ENCODE peak calls at places on chromosomes 3 and 15, in four cellular contexts. S, E, L and O are unnamed samples.

GRCh38 chr3:121958801-121959200 is 63.2 kb downstream of the ILDR1 start:
- DNase-seq in S (no peak), E (no peak), L (no peak), O (no peak)

GRCh38 chr3:100103558-100104441 is 10.5 kb downstream of the FILIP1L start:
- DNase-seq in L (no peak), E (no peak), S (peak; percentile 94), O (no peak)

GRCh38 chr3:157134620-157135191 is 25.2 kb downstream of the CCNL1 start:
- DNase-seq in S (no peak), L (no peak), E (no peak), O (no peak)

GRCh38 chr15:33699691-33700447 is 268.4 kb upstream of the CHRM5 start:
- DNase-seq in E (no peak), L (no peak), S (peak; percentile 4), O (no peak)

GRCh38 chr3:38730281-38730680 is 80.8 kb upstream of the SCN5A start:
- DNase-seq in S (peak; percentile 65), E (no peak), L (no peak), O (no peak)

GRCh38 chr3:18351069-18351628 is 74.0 kb downstream of the SATB1 start:
- DNase-seq in L (no peak), E (no peak), S (no peak), O (no peak)

GRCh38 chr15:72116680-72117447 is 1.1 kb downstream of the MYO9A start:
- DNase-seq in E (peak; percentile 12), L (peak; percentile 34), S (peak; percentile 46), O (no peak)

GRCh38 chr3:138062626-138063025 is 52.7 kb downstream of the CLDN18 start:
- DNase-seq in S (peak; percentile 85), E (no peak), L (no peak), O (no peak)

GRCh38 chr3:183226333-183226732 is 26.7 kb upstream of the B3GNT5 start:
- DNase-seq in S (no peak), L (no peak), E (no peak), O (no peak)

GRCh38 chr15:72599855-72600464 is 54.5 kb upstream of the GOLGA6B start:
- DNase-seq in S (peak; percentile 66), E (peak; percentile 28), L (no peak), O (peak; percentile 8)

GRCh38 chr3:138082085-138082991 is 33.1 kb downstream of the DZIP1L start:
- DNase-seq in S (peak; percentile 90), L (no peak), E (peak; percentile 50), O (no peak)

GRCh38 chr3:12471228-12471627 is 13.1 kb upstream of the TSEN2 start:
- DNase-seq in S (no peak), L (no peak), E (no peak), O (no peak)

GRCh38 chr3:105700575-105700974 is 168.2 kb downstream of the CBLB start:
- DNase-seq in S (no peak), L (no peak), E (no peak), O (no peak)

GRCh38 chr3:46553154-46553553 is 12.9 kb downstream of the LRRC2 start:
- DNase-seq in S (no peak), L (no peak), E (no peak), O (no peak)

GRCh38 chr3:192011137-192011536 is 550.2 kb downstream of the PYDC2 start:
- DNase-seq in S (no peak), L (no peak), E (no peak), O (no peak)